ENCODE peak calls at places on chromosomes 5 and 9, in nine cellular contexts. One of them, this sample, is unnamed.
A peak's percentile ranks its signal among the peaks of the same experiment; 100 is the strongest.

GRCh38 chr9:10007356-10007755 is 605.4 kb downstream of the PTPRD start:
- DNase-seq in Panc1: no peak
- DNase-seq in activated CD4-positive, alpha-beta T cell treated with anti-CD3 and anti-CD28 coated beads, Interleukin-2, amount 50 U/mL, for 1 hour: no peak
- DNase-seq in NCI-H446 treated with DMSO at 0.1 percent for 48 hours: peak; percentile 81
- DNase-seq in iris pigment epithelial cell: no peak
- DNase-seq in midbrain: no peak
- DNase-seq in coronary artery: no peak
- DNase-seq in amniotic stem cell: no peak
- DNase-seq in KBM-7: no peak
- DNase-seq in this sample: no peak

GRCh38 chr5:73312146-73312871 is 136.3 kb downstream of the FOXD1 start:
- DNase-seq in Panc1: no peak
- DNase-seq in activated CD4-positive, alpha-beta T cell treated with anti-CD3 and anti-CD28 coated beads, Interleukin-2, amount 50 U/mL, for 1 hour: peak; percentile 7
- DNase-seq in NCI-H446 treated with DMSO at 0.1 percent for 48 hours: no peak
- DNase-seq in iris pigment epithelial cell: peak; percentile 89
- DNase-seq in midbrain: no peak
- DNase-seq in coronary artery: no peak
- DNase-seq in amniotic stem cell: no peak
- DNase-seq in KBM-7: peak; percentile 63
- DNase-seq in this sample: no peak

GRCh38 chr5:142697846-142698245 is 12.0 kb upstream of the FGF1 start:
- DNase-seq in Panc1: no peak
- DNase-seq in activated CD4-positive, alpha-beta T cell treated with anti-CD3 and anti-CD28 coated beads, Interleukin-2, amount 50 U/mL, for 1 hour: no peak
- DNase-seq in NCI-H446 treated with DMSO at 0.1 percent for 48 hours: no peak
- DNase-seq in iris pigment epithelial cell: peak; percentile 23
- DNase-seq in midbrain: peak; percentile 33
- DNase-seq in coronary artery: peak; percentile 84
- DNase-seq in amniotic stem cell: no peak
- DNase-seq in KBM-7: no peak
- DNase-seq in this sample: no peak

GRCh38 chr9:3894764-3895163 is 369.0 kb upstream of the RFX3 start:
- DNase-seq in Panc1: no peak
- DNase-seq in activated CD4-positive, alpha-beta T cell treated with anti-CD3 and anti-CD28 coated beads, Interleukin-2, amount 50 U/mL, for 1 hour: no peak
- DNase-seq in NCI-H446 treated with DMSO at 0.1 percent for 48 hours: no peak
- DNase-seq in iris pigment epithelial cell: peak; percentile 87
- DNase-seq in midbrain: no peak
- DNase-seq in coronary artery: no peak
- DNase-seq in amniotic stem cell: no peak
- DNase-seq in KBM-7: no peak
- DNase-seq in this sample: no peak

GRCh38 chr5:166883016-166883415 is 1408.4 kb upstream of the WWC1 start:
- DNase-seq in Panc1: no peak
- DNase-seq in activated CD4-positive, alpha-beta T cell treated with anti-CD3 and anti-CD28 coated beads, Interleukin-2, amount 50 U/mL, for 1 hour: no peak
- DNase-seq in NCI-H446 treated with DMSO at 0.1 percent for 48 hours: no peak
- DNase-seq in iris pigment epithelial cell: peak; percentile 47
- DNase-seq in midbrain: no peak
- DNase-seq in coronary artery: no peak
- DNase-seq in amniotic stem cell: no peak
- DNase-seq in KBM-7: no peak
- DNase-seq in this sample: no peak

GRCh38 chr5:25662610-25663009 is 1017.8 kb upstream of the CDH10 start:
- DNase-seq in Panc1: no peak
- DNase-seq in activated CD4-positive, alpha-beta T cell treated with anti-CD3 and anti-CD28 coated beads, Interleukin-2, amount 50 U/mL, for 1 hour: no peak
- DNase-seq in NCI-H446 treated with DMSO at 0.1 percent for 48 hours: no peak
- DNase-seq in iris pigment epithelial cell: no peak
- DNase-seq in midbrain: no peak
- DNase-seq in coronary artery: no peak
- DNase-seq in amniotic stem cell: no peak
- DNase-seq in KBM-7: no peak
- DNase-seq in this sample: no peak

GRCh38 chr5:177370488-177371119 is 12.9 kb downstream of the RGS14 start:
- DNase-seq in Panc1: no peak
- DNase-seq in activated CD4-positive, alpha-beta T cell treated with anti-CD3 and anti-CD28 coated beads, Interleukin-2, amount 50 U/mL, for 1 hour: peak; percentile 51
- DNase-seq in NCI-H446 treated with DMSO at 0.1 percent for 48 hours: peak; percentile 63
- DNase-seq in iris pigment epithelial cell: peak; percentile 91
- DNase-seq in midbrain: peak; percentile 15
- DNase-seq in coronary artery: no peak
- DNase-seq in amniotic stem cell: peak; percentile 82
- DNase-seq in KBM-7: no peak
- DNase-seq in this sample: no peak

GRCh38 chr9:4904322-4905134 is 80.5 kb upstream of the JAK2 start:
- DNase-seq in Panc1: no peak
- DNase-seq in activated CD4-positive, alpha-beta T cell treated with anti-CD3 and anti-CD28 coated beads, Interleukin-2, amount 50 U/mL, for 1 hour: no peak
- DNase-seq in NCI-H446 treated with DMSO at 0.1 percent for 48 hours: no peak
- DNase-seq in iris pigment epithelial cell: peak; percentile 78
- DNase-seq in midbrain: no peak
- DNase-seq in coronary artery: no peak
- DNase-seq in amniotic stem cell: no peak
- DNase-seq in KBM-7: no peak
- DNase-seq in this sample: no peak

GRCh38 chr9:113573959-113574352 is 110.4 kb downstream of the RGS3 start:
- DNase-seq in Panc1: no peak
- DNase-seq in activated CD4-positive, alpha-beta T cell treated with anti-CD3 and anti-CD28 coated beads, Interleukin-2, amount 50 U/mL, for 1 hour: no peak
- DNase-seq in NCI-H446 treated with DMSO at 0.1 percent for 48 hours: no peak
- DNase-seq in iris pigment epithelial cell: no peak
- DNase-seq in midbrain: no peak
- DNase-seq in coronary artery: no peak
- DNase-seq in amniotic stem cell: no peak
- DNase-seq in KBM-7: no peak
- DNase-seq in this sample: no peak

GRCh38 chr5:59067976-59068651 is 485.2 kb downstream of the RAB3C start:
- DNase-seq in Panc1: no peak
- DNase-seq in activated CD4-positive, alpha-beta T cell treated with anti-CD3 and anti-CD28 coated beads, Interleukin-2, amount 50 U/mL, for 1 hour: no peak
- DNase-seq in NCI-H446 treated with DMSO at 0.1 percent for 48 hours: no peak
- DNase-seq in iris pigment epithelial cell: peak; percentile 65
- DNase-seq in midbrain: no peak
- DNase-seq in coronary artery: no peak
- DNase-seq in amniotic stem cell: no peak
- DNase-seq in KBM-7: no peak
- DNase-seq in this sample: no peak

GRCh38 chr5:62977641-62978040 is 399.0 kb downstream of the LRRC70 start:
- DNase-seq in Panc1: no peak
- DNase-seq in activated CD4-positive, alpha-beta T cell treated with anti-CD3 and anti-CD28 coated beads, Interleukin-2, amount 50 U/mL, for 1 hour: no peak
- DNase-seq in NCI-H446 treated with DMSO at 0.1 percent for 48 hours: no peak
- DNase-seq in iris pigment epithelial cell: no peak
- DNase-seq in midbrain: no peak
- DNase-seq in coronary artery: no peak
- DNase-seq in amniotic stem cell: no peak
- DNase-seq in KBM-7: no peak
- DNase-seq in this sample: no peak

GRCh38 chr9:89941875-89942274 is 337.1 kb downstream of the GADD45G start:
- DNase-seq in Panc1: peak; percentile 2
- DNase-seq in activated CD4-positive, alpha-beta T cell treated with anti-CD3 and anti-CD28 coated beads, Interleukin-2, amount 50 U/mL, for 1 hour: no peak
- DNase-seq in NCI-H446 treated with DMSO at 0.1 percent for 48 hours: peak; percentile 79
- DNase-seq in iris pigment epithelial cell: peak; percentile 65
- DNase-seq in midbrain: no peak
- DNase-seq in coronary artery: no peak
- DNase-seq in amniotic stem cell: no peak
- DNase-seq in KBM-7: no peak
- DNase-seq in this sample: no peak

GRCh38 chr5:1033178-1033577 is 24.6 kb downstream of the NKD2 start:
- DNase-seq in Panc1: no peak
- DNase-seq in activated CD4-positive, alpha-beta T cell treated with anti-CD3 and anti-CD28 coated beads, Interleukin-2, amount 50 U/mL, for 1 hour: no peak
- DNase-seq in NCI-H446 treated with DMSO at 0.1 percent for 48 hours: no peak
- DNase-seq in iris pigment epithelial cell: no peak
- DNase-seq in midbrain: no peak
- DNase-seq in coronary artery: no peak
- DNase-seq in amniotic stem cell: no peak
- DNase-seq in KBM-7: no peak
- DNase-seq in this sample: no peak

GRCh38 chr5:155050384-155051019 is 36.9 kb downstream of the KIF4B start:
- DNase-seq in Panc1: no peak
- DNase-seq in activated CD4-positive, alpha-beta T cell treated with anti-CD3 and anti-CD28 coated beads, Interleukin-2, amount 50 U/mL, for 1 hour: no peak
- DNase-seq in NCI-H446 treated with DMSO at 0.1 percent for 48 hours: no peak
- DNase-seq in iris pigment epithelial cell: no peak
- DNase-seq in midbrain: no peak
- DNase-seq in coronary artery: no peak
- DNase-seq in amniotic stem cell: no peak
- DNase-seq in KBM-7: peak; percentile 15
- DNase-seq in this sample: no peak

GRCh38 chr9:126805546-126806262 is 864 bp downstream of the ZBTB43 start:
- DNase-seq in Panc1: no peak
- DNase-seq in activated CD4-positive, alpha-beta T cell treated with anti-CD3 and anti-CD28 coated beads, Interleukin-2, amount 50 U/mL, for 1 hour: peak; percentile 70
- DNase-seq in NCI-H446 treated with DMSO at 0.1 percent for 48 hours: no peak
- DNase-seq in iris pigment epithelial cell: peak; percentile 30
- DNase-seq in midbrain: no peak
- DNase-seq in coronary artery: no peak
- DNase-seq in amniotic stem cell: no peak
- DNase-seq in KBM-7: peak; percentile 62
- DNase-seq in this sample: peak; percentile 67

GRCh38 chr9:12882430-12882829 is 107.6 kb downstream of the LURAP1L start:
- DNase-seq in Panc1: no peak
- DNase-seq in activated CD4-positive, alpha-beta T cell treated with anti-CD3 and anti-CD28 coated beads, Interleukin-2, amount 50 U/mL, for 1 hour: no peak
- DNase-seq in NCI-H446 treated with DMSO at 0.1 percent for 48 hours: no peak
- DNase-seq in iris pigment epithelial cell: peak; percentile 17
- DNase-seq in midbrain: no peak
- DNase-seq in coronary artery: no peak
- DNase-seq in amniotic stem cell: no peak
- DNase-seq in KBM-7: no peak
- DNase-seq in this sample: no peak

GRCh38 chr5:15365040-15365439 is 134.9 kb upstream of the FBXL7 start:
- DNase-seq in Panc1: no peak
- DNase-seq in activated CD4-positive, alpha-beta T cell treated with anti-CD3 and anti-CD28 coated beads, Interleukin-2, amount 50 U/mL, for 1 hour: no peak
- DNase-seq in NCI-H446 treated with DMSO at 0.1 percent for 48 hours: no peak
- DNase-seq in iris pigment epithelial cell: peak; percentile 84
- DNase-seq in midbrain: no peak
- DNase-seq in coronary artery: no peak
- DNase-seq in amniotic stem cell: no peak
- DNase-seq in KBM-7: no peak
- DNase-seq in this sample: no peak

GRCh38 chr5:167050568-167051214 is 1240.8 kb upstream of the WWC1 start:
- DNase-seq in Panc1: no peak
- DNase-seq in activated CD4-positive, alpha-beta T cell treated with anti-CD3 and anti-CD28 coated beads, Interleukin-2, amount 50 U/mL, for 1 hour: no peak
- DNase-seq in NCI-H446 treated with DMSO at 0.1 percent for 48 hours: no peak
- DNase-seq in iris pigment epithelial cell: no peak
- DNase-seq in midbrain: no peak
- DNase-seq in coronary artery: no peak
- DNase-seq in amniotic stem cell: no peak
- DNase-seq in KBM-7: no peak
- DNase-seq in this sample: no peak

GRCh38 chr9:33498387-33498786 is 24.7 kb upstream of the NOL6 start:
- DNase-seq in Panc1: no peak
- DNase-seq in activated CD4-positive, alpha-beta T cell treated with anti-CD3 and anti-CD28 coated beads, Interleukin-2, amount 50 U/mL, for 1 hour: no peak
- DNase-seq in NCI-H446 treated with DMSO at 0.1 percent for 48 hours: peak; percentile 1
- DNase-seq in iris pigment epithelial cell: no peak
- DNase-seq in midbrain: no peak
- DNase-seq in coronary artery: no peak
- DNase-seq in amniotic stem cell: no peak
- DNase-seq in KBM-7: peak; percentile 52
- DNase-seq in this sample: no peak

GRCh38 chr5:893711-894110 is 1.0 kb downstream of the TRIP13 start:
- DNase-seq in Panc1: no peak
- DNase-seq in activated CD4-positive, alpha-beta T cell treated with anti-CD3 and anti-CD28 coated beads, Interleukin-2, amount 50 U/mL, for 1 hour: no peak
- DNase-seq in NCI-H446 treated with DMSO at 0.1 percent for 48 hours: no peak
- DNase-seq in iris pigment epithelial cell: no peak
- DNase-seq in midbrain: no peak
- DNase-seq in coronary artery: no peak
- DNase-seq in amniotic stem cell: no peak
- DNase-seq in KBM-7: no peak
- DNase-seq in this sample: no peak

GRCh38 chr9:93186151-93186715 is 2.3 kb downstream of the WNK2 start:
- DNase-seq in Panc1: no peak
- DNase-seq in activated CD4-positive, alpha-beta T cell treated with anti-CD3 and anti-CD28 coated beads, Interleukin-2, amount 50 U/mL, for 1 hour: no peak
- DNase-seq in NCI-H446 treated with DMSO at 0.1 percent for 48 hours: no peak
- DNase-seq in iris pigment epithelial cell: no peak
- DNase-seq in midbrain: no peak
- DNase-seq in coronary artery: no peak
- DNase-seq in amniotic stem cell: no peak
- DNase-seq in KBM-7: no peak
- DNase-seq in this sample: no peak